ENCODE peak calls at places on chromosomes 3 and 15, in eight cellular contexts. W, Q, E, L, A, V, N and F are unnamed samples.

GRCh38 chr3:129424185-129424841 is 4.1 kb downstream of the EFCAB12 start:
- DNase-seq in A (no peak), V (no peak), L (no peak), Q (peak), E (peak), W (no peak), N (peak), F (no peak)

GRCh38 chr3:129665024-129665768 is 58.7 kb upstream of the PLXND1 start:
- DNase-seq in W (no peak), Q (peak), L (no peak), N (no peak), V (no peak), A (no peak), E (no peak), F (no peak)

GRCh38 chr3:29145370-29145769 is 135.5 kb upstream of the RBMS3 start:
- DNase-seq in L (no peak), N (no peak), A (no peak), V (no peak), Q (no peak), W (no peak), E (no peak), F (no peak)

GRCh38 chr15:73905224-73905827 is 20.9 kb upstream of the LOXL1 start:
- DNase-seq in A (no peak), N (no peak), V (no peak), Q (no peak), W (no peak), L (no peak), E (no peak), F (no peak)

GRCh38 chr3:135491478-135491877 is 474.1 kb upstream of the PPP2R3A start:
- DNase-seq in N (no peak), V (no peak), Q (no peak), A (no peak), E (no peak), L (no peak), W (no peak), F (no peak)

GRCh38 chr15:66733976-66734375 is 31.9 kb downstream of the SMAD6 start:
- DNase-seq in V (no peak), A (no peak), W (no peak), Q (no peak), E (no peak), L (no peak), N (no peak), F (peak)

GRCh38 chr3:193165431-193166120 is 75.4 kb upstream of the PLAAT1 start:
- DNase-seq in N (no peak), L (no peak), V (no peak), W (no peak), E (no peak), Q (no peak), A (no peak), F (no peak)

GRCh38 chr15:75904241-75904631 is 558 bp downstream of the FBXO22 start:
- DNase-seq in L (no peak), W (no peak), A (peak), N (peak), Q (peak), V (no peak), E (peak), F (no peak)

GRCh38 chr3:148083501-148084267 is 614.0 kb upstream of the AGTR1 start:
- DNase-seq in A (no peak), L (no peak), N (no peak), V (no peak), W (no peak), Q (no peak), E (no peak), F (no peak)

GRCh38 chr3:53181528-53181927 is 20.5 kb downstream of the PRKCD start:
- DNase-seq in E (no peak), V (no peak), Q (no peak), N (no peak), L (no peak), W (no peak), A (no peak), F (no peak)

GRCh38 chr3:37970802-37971201 is 19.8 kb upstream of the VILL start:
- DNase-seq in V (no peak), E (no peak), W (no peak), N (peak), L (no peak), A (no peak), Q (no peak), F (no peak)

GRCh38 chr3:61288446-61288845 is 37.2 kb upstream of the FHIT start:
- DNase-seq in N (no peak), A (no peak), E (no peak), W (no peak), L (no peak), V (no peak), Q (no peak), F (no peak)

GRCh38 chr3:130621824-130622223 is 104.8 kb downstream of the COL6A6 start:
- DNase-seq in L (no peak), V (no peak), Q (no peak), E (no peak), W (no peak), N (no peak), A (no peak), F (no peak)

GRCh38 chr3:155647988-155648591 is 96.8 kb downstream of the PLCH1 start:
- DNase-seq in Q (no peak), N (no peak), A (no peak), W (no peak), L (no peak), E (no peak), V (no peak), F (no peak)

GRCh38 chr3:197750396-197750831 is 731 bp downstream of the FYTTD1 start:
- DNase-seq in V (peak), L (peak), N (peak), A (peak), E (peak), Q (no peak), W (no peak), F (no peak)

GRCh38 chr3:111763101-111763500 is 96.0 kb upstream of the PHLDB2 start:
- DNase-seq in E (no peak), L (no peak), Q (no peak), V (no peak), W (no peak), N (no peak), A (no peak), F (no peak)

GRCh38 chr3:124824286-124824915 is 62.8 kb downstream of the ITGB5 start:
- DNase-seq in L (no peak), Q (no peak), N (no peak), E (no peak), W (no peak), V (no peak), A (no peak), F (no peak)

GRCh38 chr15:95988574-95988887 is 342.0 kb upstream of the NR2F2 start:
- DNase-seq in Q (peak), E (no peak), A (peak), N (peak), W (no peak), V (peak), L (no peak), F (peak)

GRCh38 chr15:92069308-92070244 is 216.1 kb downstream of the SLCO3A1 start:
- DNase-seq in E (peak), W (no peak), V (peak), N (peak), A (peak), L (no peak), Q (no peak), F (no peak)

GRCh38 chr3:178603735-178604134 is 67.5 kb downstream of the KCNMB2 start:
- DNase-seq in L (no peak), Q (no peak), V (no peak), E (no peak), N (no peak), A (no peak), W (no peak), F (no peak)
- TF ChIP-seq POLR2A in L (no peak), Q (no peak), V (no peak), E (no peak), N (no peak), A (no peak), W (no peak), F (no peak)

DNA sequence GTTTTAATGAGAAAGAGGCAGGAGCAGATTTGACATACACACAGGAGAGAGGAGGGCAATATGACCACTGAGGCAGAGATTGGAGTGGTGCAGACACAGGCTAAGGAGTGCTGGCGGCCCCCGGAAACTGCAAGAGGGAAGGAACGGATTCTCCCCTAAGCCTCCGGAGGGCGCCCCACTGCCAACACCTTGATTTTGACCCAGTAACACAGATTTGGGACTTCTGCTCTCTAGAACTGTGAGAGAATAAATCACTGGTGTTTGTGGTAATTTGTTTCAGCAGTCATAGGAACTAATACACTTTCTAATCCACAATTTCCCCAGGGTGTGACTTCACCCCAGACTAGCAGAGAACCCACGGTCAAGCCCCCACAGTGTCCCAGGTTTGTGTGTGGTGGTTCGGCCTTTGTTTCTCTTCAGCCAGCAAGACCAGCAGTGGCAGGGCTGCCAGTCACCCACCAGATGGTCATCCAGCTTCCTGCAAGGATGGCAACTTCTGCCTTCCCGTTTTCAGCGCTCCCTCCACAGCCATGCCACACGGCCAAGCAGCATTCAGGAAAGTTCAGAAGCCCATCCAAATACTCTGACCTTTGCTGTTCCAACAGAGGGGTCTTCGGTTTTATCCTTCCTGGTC is 23.6 kb upstream of the TSPAN3 start:
- DNase-seq in N (no peak), A (no peak), V (no peak), W (no peak), L (no peak), Q (no peak), E (no peak), F (no peak)
- TF ChIP-seq CTCF in N (no peak), A (no peak), V (no peak), W (no peak), L (no peak), Q (peak), E (no peak), F (no peak)

GRCh38 chr15:48090115-48090514 is 30.7 kb upstream of the SLC24A5 start:
- DNase-seq in L (no peak), V (no peak), Q (no peak), E (no peak), N (no peak), A (no peak), W (no peak), F (no peak)
- TF ChIP-seq POLR2A in L (no peak), V (no peak), Q (no peak), E (no peak), N (no peak), A (no peak), W (no peak), F (no peak)

DNA sequence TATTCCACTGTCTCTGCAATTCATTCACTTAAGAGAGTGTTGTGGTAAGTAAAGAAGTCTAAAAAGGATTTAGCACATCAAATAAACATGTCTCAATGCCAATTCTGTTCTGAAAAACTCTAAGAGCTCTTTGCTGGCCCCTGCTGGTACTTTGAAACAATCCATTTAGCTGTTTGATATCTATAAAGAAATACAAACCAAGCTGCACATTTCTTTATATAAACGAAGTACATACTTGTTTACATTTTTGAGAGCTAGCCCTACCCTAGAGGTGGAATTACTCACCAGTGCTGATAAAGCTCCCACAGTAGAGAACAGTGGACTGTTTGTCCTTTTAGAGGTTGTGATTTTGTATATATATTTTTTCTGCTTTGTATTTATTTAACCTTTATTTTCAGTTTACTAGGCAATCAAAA is 75.5 kb downstream of the NEDD4 start:
- DNase-seq in W (no peak), L (no peak), A (peak), E (no peak), Q (peak), V (peak), N (peak), F (no peak)
- TF ChIP-seq CTCF in W (no peak), L (peak), A (peak), E (peak), Q (peak), V (peak), N (peak), F (peak)